ENCODE peak calls at places on chromosomes 3 and 15, in four cellular contexts. V, K, L and Z are unnamed samples.
A peak's percentile ranks its signal among the peaks of the same experiment; 100 is the strongest.

GRCh38 chr3:38687306-38687705 is 37.8 kb upstream of the SCN5A start:
- DNase-seq in V (no peak), L (no peak), K (no peak), Z (no peak)

GRCh38 chr15:48087844-48088243 is 32.9 kb upstream of the SLC24A5 start:
- DNase-seq in V (no peak), L (no peak), K (no peak), Z (no peak)

GRCh38 chr3:37198547-37198946 is 24.2 kb upstream of the LRRFIP2 start:
- DNase-seq in V (no peak), K (no peak), L (no peak), Z (no peak)

GRCh38 chr3:156816794-156817741 is 9.1 kb upstream of the LEKR1 start:
- DNase-seq in K (peak; percentile 62), V (peak; percentile 86), L (peak; percentile 92), Z (peak; percentile 78)

GRCh38 chr15:78322724-78323395 is 17.3 kb upstream of the CRABP1 start:
- DNase-seq in V (no peak), K (no peak), L (peak; percentile 56), Z (no peak)

GRCh38 chr3:53226142-53226840 is 29.5 kb downstream of the TKT start:
- DNase-seq in L (peak; percentile 38), V (no peak), K (no peak), Z (no peak)

GRCh38 chr15:90062023-90062728 is 40.1 kb downstream of the IDH2 start:
- DNase-seq in V (peak; percentile 44), L (peak; percentile 88), K (peak; percentile 20), Z (peak; percentile 67)

GRCh38 chr3:185361920-185362319 is 1.0 kb upstream of the MAP3K13 start:
- DNase-seq in V (no peak), K (no peak), L (no peak), Z (no peak)

GRCh38 chr3:116445291-116445841 is at the start of gene LSAMP:
- DNase-seq in K (no peak), L (peak; percentile 81), V (peak; percentile 17), Z (peak; percentile 38)

GRCh38 chr3:123920868-123921267 is 36.7 kb upstream of the MYLK start:
- DNase-seq in K (no peak), V (no peak), L (no peak), Z (no peak)

GRCh38 chr3:4644954-4645353 is 151.8 kb downstream of the ITPR1 start:
- DNase-seq in V (no peak), L (no peak), K (no peak), Z (no peak)

GRCh38 chr3:57434041-57434440 is 110.1 kb downstream of the DNAH12 start:
- DNase-seq in V (no peak), L (peak; percentile 40), K (no peak), Z (no peak)

GRCh38 chr3:120102232-120102631 is 8.0 kb upstream of the GSK3B start:
- DNase-seq in K (no peak), V (no peak), L (no peak), Z (no peak)

GRCh38 chr15:66164788-66165187 is 88.8 kb downstream of the MEGF11 start:
- DNase-seq in L (no peak), K (no peak), V (no peak), Z (no peak)

GRCh38 chr15:100972975-100973350 is 53.8 kb downstream of the LRRK1 start:
- DNase-seq in L (peak; percentile 73), K (no peak), V (no peak), Z (no peak)

GRCh38 chr15:68640791-68641331 is 62.1 kb downstream of the CORO2B start:
- DNase-seq in V (peak; percentile 59), K (no peak), L (no peak), Z (peak; percentile 74)

GRCh38 chr3:133663569-133664313 is 2.0 kb upstream of the TOPBP1 start:
- DNase-seq in L (peak; percentile 70), K (no peak), V (no peak), Z (peak; percentile 23)

GRCh38 chr3:62134061-62134496 is 239.3 kb downstream of the FEZF2 start:
- DNase-seq in V (peak; percentile 55), L (no peak), K (no peak), Z (no peak)

GRCh38 chr3:120706950-120707349 is 24.9 kb upstream of the HGD start:
- DNase-seq in L (no peak), V (no peak), K (no peak), Z (no peak)

GRCh38 chr15:62421289-62421688 is 256.2 kb upstream of the C2CD4B start:
- DNase-seq in L (no peak), K (no peak), V (no peak), Z (no peak)

GRCh38 chr15:66679657-66680108 is 22.4 kb upstream of the SMAD6 start:
- DNase-seq in L (peak; percentile 72), K (no peak), V (no peak), Z (peak; percentile 37)

GRCh38 chr15:41971893-41972340 is 440 bp downstream of the EHD4 start:
- DNase-seq in V (no peak), L (peak; percentile 85), K (no peak), Z (peak; percentile 25)

GRCh38 chr3:29438580-29438979 is 157.7 kb downstream of the RBMS3 start:
- DNase-seq in L (no peak), K (no peak), V (no peak), Z (no peak)

GRCh38 chr15:52379395-52380111 is 83.9 kb upstream of the MYO5C start:
- DNase-seq in K (no peak), V (no peak), L (no peak), Z (no peak)

GRCh38 chr3:123652346-123652984 is 67.6 kb upstream of the HACD2 start:
- DNase-seq in K (no peak), V (peak; percentile 84), L (peak; percentile 93), Z (peak; percentile 71)

GRCh38 chr3:66000506-66000905 is 38.2 kb downstream of the MAGI1 start:
- DNase-seq in V (no peak), K (no peak), L (no peak), Z (no peak)

GRCh38 chr15:98667521-98668179 is 19.3 kb downstream of the IGF1R start:
- DNase-seq in K (no peak), V (no peak), L (no peak), Z (peak; percentile 63)

GRCh38 chr3:124611520-124611919 is 118.7 kb upstream of the UMPS start:
- DNase-seq in K (no peak), L (no peak), V (no peak), Z (no peak)

GRCh38 chr3:100045696-100046095 is 68.6 kb downstream of the FILIP1L start:
- DNase-seq in V (peak; percentile 64), K (no peak), L (no peak), Z (no peak)

GRCh38 chr3:100833483-100833882 is 124.2 kb downstream of the TFG start:
- DNase-seq in V (no peak), L (no peak), K (no peak), Z (no peak)

GRCh38 chr15:64754663-64755426 is 20.5 kb downstream of the RBPMS2 start:
- DNase-seq in L (no peak), V (no peak), K (no peak), Z (no peak)

GRCh38 chr3:33717616-33717865 is 513 bp downstream of the CLASP2 start:
- DNase-seq in L (peak; percentile 80), K (no peak), V (peak; percentile 76), Z (peak; percentile 59)

GRCh38 chr3:133820889-133821675 is 15.5 kb downstream of the SRPRB start:
- DNase-seq in V (no peak), K (no peak), L (no peak), Z (no peak)

GRCh38 chr3:131735121-131735520 is 232.3 kb upstream of the MRPL3 start:
- DNase-seq in L (no peak), V (no peak), K (no peak), Z (no peak)

GRCh38 chr3:113829576-113830354 is 8.8 kb upstream of the GRAMD1C start:
- DNase-seq in L (no peak), K (no peak), V (no peak), Z (no peak)

GRCh38 chr15:59657635-59658125 is 365 bp upstream of the GTF2A2 start:
- DNase-seq in L (no peak), K (no peak), V (no peak), Z (no peak)

GRCh38 chr15:66877558-66878285 is 175.7 kb downstream of the SMAD6 start:
- DNase-seq in L (no peak), V (peak; percentile 51), K (no peak), Z (no peak)

GRCh38 chr3:112128843-112129727 is 4.0 kb downstream of the GCSAM start:
- DNase-seq in K (peak; percentile 20), L (no peak), V (no peak), Z (no peak)

GRCh38 chr15:31487811-31488436 is 161.3 kb downstream of the KLF13 start:
- DNase-seq in V (no peak), L (peak; percentile 31), K (no peak), Z (no peak)